ENCODE peak calls at places on chromosomes 3 and 15, in nine cellular contexts. One of them, this sample, is unnamed.

GRCh38 chr3:42262525-42262924 is 3.5 kb downstream of the CCK start:
- DNase-seq in stomach: no peak
- DNase-seq in transverse colon: no peak
- DNase-seq in uterus: no peak
- DNase-seq in prostate gland: no peak
- DNase-seq in hepatocyte: no peak
- DNase-seq in psoas muscle: no peak
- DNase-seq in astrocyte: peak; percentile 83
- DNase-seq in CD8-positive, alpha-beta memory T cell: no peak
- DNase-seq in this sample: peak; percentile 60

GRCh38 chr3:7393944-7394605 is 533.2 kb downstream of the GRM7 start:
- DNase-seq in stomach: no peak
- DNase-seq in transverse colon: no peak
- DNase-seq in uterus: no peak
- DNase-seq in prostate gland: no peak
- DNase-seq in hepatocyte: no peak
- DNase-seq in psoas muscle: no peak
- DNase-seq in astrocyte: no peak
- DNase-seq in CD8-positive, alpha-beta memory T cell: no peak
- DNase-seq in this sample: no peak

GRCh38 chr15:78937132-78937739 is 7.6 kb downstream of the CTSH start:
- DNase-seq in stomach: no peak
- DNase-seq in transverse colon: no peak
- DNase-seq in uterus: peak; percentile 32
- DNase-seq in prostate gland: no peak
- DNase-seq in hepatocyte: no peak
- DNase-seq in psoas muscle: no peak
- DNase-seq in astrocyte: no peak
- DNase-seq in CD8-positive, alpha-beta memory T cell: no peak
- DNase-seq in this sample: no peak

GRCh38 chr3:31680072-31680870 is 147.5 kb downstream of the STT3B start:
- DNase-seq in stomach: no peak
- DNase-seq in transverse colon: no peak
- DNase-seq in uterus: no peak
- DNase-seq in prostate gland: no peak
- DNase-seq in hepatocyte: peak; percentile 34
- DNase-seq in psoas muscle: no peak
- DNase-seq in astrocyte: no peak
- DNase-seq in CD8-positive, alpha-beta memory T cell: no peak
- DNase-seq in this sample: no peak

GRCh38 chr15:25738171-25738792 is 124.8 kb downstream of the ATP10A start:
- DNase-seq in stomach: no peak
- DNase-seq in transverse colon: no peak
- DNase-seq in uterus: no peak
- DNase-seq in prostate gland: no peak
- DNase-seq in hepatocyte: no peak
- DNase-seq in psoas muscle: no peak
- DNase-seq in astrocyte: peak; percentile 6
- DNase-seq in CD8-positive, alpha-beta memory T cell: no peak
- DNase-seq in this sample: no peak

GRCh38 chr15:37891754-37892368 is 42.6 kb upstream of the TMCO5A start:
- DNase-seq in stomach: no peak
- DNase-seq in transverse colon: no peak
- DNase-seq in uterus: no peak
- DNase-seq in prostate gland: peak; percentile 8
- DNase-seq in hepatocyte: peak; percentile 75
- DNase-seq in psoas muscle: no peak
- DNase-seq in astrocyte: peak; percentile 37
- DNase-seq in CD8-positive, alpha-beta memory T cell: no peak
- DNase-seq in this sample: peak; percentile 37

GRCh38 chr3:176755552-176755951 is 441.7 kb downstream of the TBL1XR1 start:
- DNase-seq in stomach: no peak
- DNase-seq in transverse colon: no peak
- DNase-seq in uterus: no peak
- DNase-seq in prostate gland: no peak
- DNase-seq in hepatocyte: no peak
- DNase-seq in psoas muscle: no peak
- DNase-seq in astrocyte: no peak
- DNase-seq in CD8-positive, alpha-beta memory T cell: no peak
- DNase-seq in this sample: no peak

GRCh38 chr3:47890832-47891620 is 88.1 kb downstream of the DHX30 start:
- DNase-seq in stomach: no peak
- DNase-seq in transverse colon: peak; percentile 21
- DNase-seq in uterus: peak; percentile 66
- DNase-seq in prostate gland: no peak
- DNase-seq in hepatocyte: no peak
- DNase-seq in psoas muscle: peak; percentile 40
- DNase-seq in astrocyte: no peak
- DNase-seq in CD8-positive, alpha-beta memory T cell: no peak
- DNase-seq in this sample: no peak

GRCh38 chr3:99394831-99395733 is 243.3 kb upstream of the COL8A1 start:
- DNase-seq in stomach: no peak
- DNase-seq in transverse colon: no peak
- DNase-seq in uterus: no peak
- DNase-seq in prostate gland: no peak
- DNase-seq in hepatocyte: no peak
- DNase-seq in psoas muscle: no peak
- DNase-seq in astrocyte: peak; percentile 92
- DNase-seq in CD8-positive, alpha-beta memory T cell: no peak
- DNase-seq in this sample: peak; percentile 52

GRCh38 chr15:68693071-68693470 is 114.3 kb downstream of the CORO2B start:
- DNase-seq in stomach: no peak
- DNase-seq in transverse colon: no peak
- DNase-seq in uterus: no peak
- DNase-seq in prostate gland: no peak
- DNase-seq in hepatocyte: no peak
- DNase-seq in psoas muscle: no peak
- DNase-seq in astrocyte: no peak
- DNase-seq in CD8-positive, alpha-beta memory T cell: peak; percentile 1
- DNase-seq in this sample: no peak

GRCh38 chr3:10173926-10174435 is 9.3 kb downstream of the IRAK2 start:
- DNase-seq in stomach: peak; percentile 41
- DNase-seq in transverse colon: peak; percentile 45
- DNase-seq in uterus: peak; percentile 77
- DNase-seq in prostate gland: no peak
- DNase-seq in hepatocyte: peak; percentile 27
- DNase-seq in psoas muscle: peak; percentile 68
- DNase-seq in astrocyte: peak; percentile 99
- DNase-seq in CD8-positive, alpha-beta memory T cell: no peak
- DNase-seq in this sample: peak; percentile 93

GRCh38 chr3:125123906-125124305 is 68.1 kb upstream of the HEG1 start:
- DNase-seq in stomach: no peak
- DNase-seq in transverse colon: no peak
- DNase-seq in uterus: no peak
- DNase-seq in prostate gland: no peak
- DNase-seq in hepatocyte: no peak
- DNase-seq in psoas muscle: no peak
- DNase-seq in astrocyte: peak; percentile 93
- DNase-seq in CD8-positive, alpha-beta memory T cell: no peak
- DNase-seq in this sample: no peak

GRCh38 chr3:71796268-71796667 is 11.3 kb upstream of the PROK2 start:
- DNase-seq in stomach: no peak
- DNase-seq in transverse colon: no peak
- DNase-seq in uterus: no peak
- DNase-seq in prostate gland: no peak
- DNase-seq in hepatocyte: no peak
- DNase-seq in psoas muscle: no peak
- DNase-seq in astrocyte: no peak
- DNase-seq in CD8-positive, alpha-beta memory T cell: no peak
- DNase-seq in this sample: no peak

GRCh38 chr15:59247364-59247763 is 40.7 kb downstream of the LDHAL6B start:
- DNase-seq in stomach: peak; percentile 61
- DNase-seq in transverse colon: peak; percentile 74
- DNase-seq in uterus: peak; percentile 65
- DNase-seq in prostate gland: peak; percentile 43
- DNase-seq in hepatocyte: peak; percentile 76
- DNase-seq in psoas muscle: no peak
- DNase-seq in astrocyte: peak; percentile 47
- DNase-seq in CD8-positive, alpha-beta memory T cell: peak; percentile 46
- DNase-seq in this sample: peak; percentile 50

GRCh38 chr3:176032043-176032442 is 1165.2 kb downstream of the TBL1XR1 start:
- DNase-seq in stomach: no peak
- DNase-seq in transverse colon: no peak
- DNase-seq in uterus: no peak
- DNase-seq in prostate gland: no peak
- DNase-seq in hepatocyte: peak; percentile 10
- DNase-seq in psoas muscle: no peak
- DNase-seq in astrocyte: no peak
- DNase-seq in CD8-positive, alpha-beta memory T cell: no peak
- DNase-seq in this sample: no peak

GRCh38 chr3:141796436-141797166 is 33.4 kb downstream of the GRK7 start:
- DNase-seq in stomach: no peak
- DNase-seq in transverse colon: peak; percentile 47
- DNase-seq in uterus: no peak
- DNase-seq in prostate gland: peak; percentile 6
- DNase-seq in hepatocyte: no peak
- DNase-seq in psoas muscle: no peak
- DNase-seq in astrocyte: peak; percentile 81
- DNase-seq in CD8-positive, alpha-beta memory T cell: peak; percentile 57
- DNase-seq in this sample: no peak

GRCh38 chr15:31078461-31078860 is 23.1 kb downstream of the TRPM1 start:
- DNase-seq in stomach: no peak
- DNase-seq in transverse colon: no peak
- DNase-seq in uterus: no peak
- DNase-seq in prostate gland: no peak
- DNase-seq in hepatocyte: no peak
- DNase-seq in psoas muscle: no peak
- DNase-seq in astrocyte: no peak
- DNase-seq in CD8-positive, alpha-beta memory T cell: no peak
- DNase-seq in this sample: no peak

GRCh38 chr3:151009981-151010380 is 37.5 kb upstream of the CLRN1 start:
- DNase-seq in stomach: no peak
- DNase-seq in transverse colon: no peak
- DNase-seq in uterus: no peak
- DNase-seq in prostate gland: no peak
- DNase-seq in hepatocyte: no peak
- DNase-seq in psoas muscle: no peak
- DNase-seq in astrocyte: no peak
- DNase-seq in CD8-positive, alpha-beta memory T cell: no peak
- DNase-seq in this sample: no peak

GRCh38 chr3:129560269-129560787 is 17.4 kb downstream of the H1-8 start:
- DNase-seq in stomach: no peak
- DNase-seq in transverse colon: no peak
- DNase-seq in uterus: peak; percentile 68
- DNase-seq in prostate gland: no peak
- DNase-seq in hepatocyte: peak; percentile 71
- DNase-seq in psoas muscle: peak; percentile 59
- DNase-seq in astrocyte: no peak
- DNase-seq in CD8-positive, alpha-beta memory T cell: no peak
- DNase-seq in this sample: peak; percentile 26

GRCh38 chr15:38299216-38299615 is 46.6 kb downstream of the SPRED1 start:
- DNase-seq in stomach: no peak
- DNase-seq in transverse colon: no peak
- DNase-seq in uterus: no peak
- DNase-seq in prostate gland: no peak
- DNase-seq in hepatocyte: no peak
- DNase-seq in psoas muscle: no peak
- DNase-seq in astrocyte: peak; percentile 75
- DNase-seq in CD8-positive, alpha-beta memory T cell: no peak
- DNase-seq in this sample: peak; percentile 13

GRCh38 chr3:186746008-186746407 is 28.8 kb downstream of the KNG1 start:
- DNase-seq in stomach: peak; percentile 42
- DNase-seq in transverse colon: peak; percentile 57
- DNase-seq in uterus: no peak
- DNase-seq in prostate gland: no peak
- DNase-seq in hepatocyte: peak; percentile 73
- DNase-seq in psoas muscle: no peak
- DNase-seq in astrocyte: peak; percentile 64
- DNase-seq in CD8-positive, alpha-beta memory T cell: no peak
- DNase-seq in this sample: peak; percentile 18

GRCh38 chr3:42666022-42666421 is 12.5 kb downstream of the ZBTB47 start:
- DNase-seq in stomach: no peak
- DNase-seq in transverse colon: no peak
- DNase-seq in uterus: no peak
- DNase-seq in prostate gland: no peak
- DNase-seq in hepatocyte: no peak
- DNase-seq in psoas muscle: no peak
- DNase-seq in astrocyte: no peak
- DNase-seq in CD8-positive, alpha-beta memory T cell: no peak
- DNase-seq in this sample: no peak

GRCh38 chr3:21839592-21839991 is 88.6 kb upstream of the ZNF385D start:
- DNase-seq in stomach: no peak
- DNase-seq in transverse colon: no peak
- DNase-seq in uterus: no peak
- DNase-seq in prostate gland: no peak
- DNase-seq in hepatocyte: peak; percentile 16
- DNase-seq in psoas muscle: no peak
- DNase-seq in astrocyte: peak; percentile 97
- DNase-seq in CD8-positive, alpha-beta memory T cell: no peak
- DNase-seq in this sample: no peak

GRCh38 chr3:149356630-149357029 is 20.8 kb downstream of the TM4SF1 start:
- DNase-seq in stomach: no peak
- DNase-seq in transverse colon: no peak
- DNase-seq in uterus: no peak
- DNase-seq in prostate gland: no peak
- DNase-seq in hepatocyte: no peak
- DNase-seq in psoas muscle: no peak
- DNase-seq in astrocyte: peak; percentile 39
- DNase-seq in CD8-positive, alpha-beta memory T cell: no peak
- DNase-seq in this sample: no peak
- H3K27ac ChIP-seq in stomach: peak overlapping the region; percentile 76
- H3K27ac ChIP-seq in transverse colon: peak overlapping the region; percentile 16
- H3K27ac ChIP-seq in uterus: no peak overlapping the region
- H3K27ac ChIP-seq in prostate gland: no peak overlapping the region
- H3K27ac ChIP-seq in hepatocyte: peak overlapping the region; percentile 86
- H3K27ac ChIP-seq in psoas muscle: no peak overlapping the region
- H3K27ac ChIP-seq in astrocyte: no peak overlapping the region
- H3K27ac ChIP-seq in CD8-positive, alpha-beta memory T cell: no peak overlapping the region
- H3K27ac ChIP-seq in this sample: no peak overlapping the region

GRCh38 chr3:178202199-178202598 is 334.0 kb upstream of the KCNMB2 start:
- DNase-seq in stomach: no peak
- DNase-seq in transverse colon: no peak
- DNase-seq in uterus: no peak
- DNase-seq in prostate gland: no peak
- DNase-seq in hepatocyte: peak; percentile 19
- DNase-seq in psoas muscle: no peak
- DNase-seq in astrocyte: no peak
- DNase-seq in CD8-positive, alpha-beta memory T cell: no peak
- DNase-seq in this sample: no peak
- H3K4me3 ChIP-seq in stomach: no peak overlapping the region
- H3K4me3 ChIP-seq in transverse colon: no peak overlapping the region
- H3K4me3 ChIP-seq in uterus: no peak overlapping the region
- H3K4me3 ChIP-seq in prostate gland: no peak overlapping the region
- H3K4me3 ChIP-seq in hepatocyte: no peak overlapping the region
- H3K4me3 ChIP-seq in psoas muscle: no peak overlapping the region
- H3K4me3 ChIP-seq in astrocyte: no peak overlapping the region
- H3K4me3 ChIP-seq in CD8-positive, alpha-beta memory T cell: no peak overlapping the region
- H3K4me3 ChIP-seq in this sample: no peak overlapping the region

GRCh38 chr15:86650084-86650483 is 570.4 kb downstream of the AGBL1 start:
- DNase-seq in stomach: no peak
- DNase-seq in transverse colon: no peak
- DNase-seq in uterus: no peak
- DNase-seq in prostate gland: no peak
- DNase-seq in hepatocyte: no peak
- DNase-seq in psoas muscle: no peak
- DNase-seq in astrocyte: no peak
- DNase-seq in CD8-positive, alpha-beta memory T cell: no peak
- DNase-seq in this sample: no peak
- H3K9me3 ChIP-seq in stomach: no peaks in the 10 kb centered on the region
- H3K9me3 ChIP-seq in transverse colon: no peaks in the 10 kb centered on the region
- H3K9me3 ChIP-seq in uterus: no peaks in the 10 kb centered on the region
- H3K9me3 ChIP-seq in prostate gland: no peaks in the 10 kb centered on the region
- H3K9me3 ChIP-seq in hepatocyte: no peaks in the 10 kb centered on the region
- H3K9me3 ChIP-seq in psoas muscle: no peaks in the 10 kb centered on the region
- H3K9me3 ChIP-seq in astrocyte: no peaks in the 10 kb centered on the region
- H3K9me3 ChIP-seq in CD8-positive, alpha-beta memory T cell: no peaks in the 10 kb centered on the region
- H3K9me3 ChIP-seq in this sample: no peaks in the 10 kb centered on the region

GRCh38 chr3:159637895-159638542 is 350.6 kb upstream of the IL12A start:
- DNase-seq in stomach: no peak
- DNase-seq in transverse colon: no peak
- DNase-seq in uterus: no peak
- DNase-seq in prostate gland: no peak
- DNase-seq in hepatocyte: no peak
- DNase-seq in psoas muscle: no peak
- DNase-seq in astrocyte: peak; percentile 77
- DNase-seq in CD8-positive, alpha-beta memory T cell: no peak
- DNase-seq in this sample: peak; percentile 32
- H3K27ac ChIP-seq in stomach: no peak overlapping the region
- H3K27ac ChIP-seq in transverse colon: no peak overlapping the region
- H3K27ac ChIP-seq in uterus: no peak overlapping the region
- H3K27ac ChIP-seq in prostate gland: no peak overlapping the region
- H3K27ac ChIP-seq in hepatocyte: no peak overlapping the region
- H3K27ac ChIP-seq in psoas muscle: no peak overlapping the region
- H3K27ac ChIP-seq in astrocyte: no peak overlapping the region
- H3K27ac ChIP-seq in CD8-positive, alpha-beta memory T cell: no peak overlapping the region
- H3K27ac ChIP-seq in this sample: no peak overlapping the region

This sample was measured in AG04450.